ENCODE peak calls at places on chromosomes 6 and 20, in five cellular contexts. Y, P, V, Q and M are unnamed samples.

GRCh38 chr6:27505209-27506027 is 32.5 kb upstream of the ZNF184 start:
- DNase-seq in Y (no peak), P (peak; percentile 47), Q (no peak), V (peak; percentile 67), M (peak; percentile 14)

GRCh38 chr6:112338310-112338709 is 8.8 kb upstream of the RFPL4B start:
- DNase-seq in P (no peak), V (no peak), Y (no peak), Q (no peak), M (no peak)

GRCh38 chr6:408599-409102 is 17.1 kb downstream of the IRF4 start:
- DNase-seq in V (peak; percentile 27), Q (peak; percentile 66), Y (no peak), P (no peak), M (no peak)

GRCh38 chr20:17560344-17561074 is 9.4 kb upstream of the DSTN start:
- DNase-seq in V (no peak), Q (no peak), Y (no peak), P (no peak), M (no peak)

GRCh38 chr20:41406896-41407444 is 40.4 kb upstream of the EMILIN3 start:
- DNase-seq in Q (no peak), V (no peak), Y (no peak), P (no peak), M (no peak)

GRCh38 chr20:53691811-53692192 is 98.2 kb upstream of the ZNF217 start:
- DNase-seq in V (no peak), P (no peak), Q (no peak), Y (no peak), M (no peak)

GRCh38 chr20:63491078-63491477 is 7.8 kb downstream of the EEF1A2 start:
- DNase-seq in V (no peak), Q (no peak), P (no peak), Y (no peak), M (peak; percentile 19)

GRCh38 chr6:150876598-150876997 is 11.1 kb downstream of the MTHFD1L start:
- DNase-seq in Q (peak; percentile 81), P (no peak), V (peak; percentile 90), Y (no peak), M (peak; percentile 72)

GRCh38 chr6:19605624-19606023 is 231.5 kb upstream of the ID4 start:
- DNase-seq in P (no peak), Q (no peak), Y (no peak), V (no peak), M (no peak)

GRCh38 chr6:74939309-74939708 is 266.5 kb downstream of the COL12A1 start:
- DNase-seq in P (no peak), Q (no peak), Y (no peak), V (no peak), M (no peak)

GRCh38 chr6:163588211-163588919 is 173.8 kb downstream of the QKI start:
- DNase-seq in Y (no peak), Q (no peak), P (no peak), V (no peak), M (peak; percentile 50)

GRCh38 chr6:136501081-136501480 is 49.1 kb downstream of the MAP7 start:
- DNase-seq in V (no peak), Y (no peak), Q (no peak), P (no peak), M (no peak)

GRCh38 chr6:34143884-34144580 is 1.9 kb downstream of the GRM4 start:
- DNase-seq in P (no peak), Y (no peak), V (no peak), Q (no peak), M (no peak)

GRCh38 chr20:3628502-3629314 is 34.5 kb downstream of the GFRA4 start:
- DNase-seq in P (no peak), Q (no peak), Y (no peak), V (no peak), M (no peak)

GRCh38 chr6:133504761-133505160 is 263.6 kb downstream of the EYA4 start:
- DNase-seq in Y (no peak), V (no peak), P (no peak), Q (no peak), M (no peak)

GRCh38 chr20:36936341-36936740 is 15.2 kb downstream of the SAMHD1 start:
- DNase-seq in P (no peak), V (no peak), Q (no peak), Y (no peak), M (no peak)

GRCh38 chr6:26330835-26331808 is 33.9 kb upstream of the BTN3A2 start:
- DNase-seq in V (no peak), P (no peak), Q (no peak), Y (no peak), M (no peak)

GRCh38 chr6:752438-752837 is 59.5 kb upstream of the EXOC2 start:
- DNase-seq in P (no peak), Y (no peak), V (no peak), Q (no peak), M (no peak)

GRCh38 chr6:51200676-51201075 is 382.0 kb downstream of the TFAP2B start:
- DNase-seq in Q (no peak), P (no peak), V (no peak), Y (no peak), M (no peak)

GRCh38 chr6:51199272-51199671 is 380.6 kb downstream of the TFAP2B start:
- DNase-seq in Q (no peak), P (no peak), Y (no peak), V (no peak), M (no peak)

GRCh38 chr6:51203504-51203903 is 384.8 kb downstream of the TFAP2B start:
- DNase-seq in P (no peak), Y (no peak), Q (no peak), V (no peak), M (no peak)

GRCh38 chr6:51199733-51200132 is 381.1 kb downstream of the TFAP2B start:
- DNase-seq in Y (no peak), V (no peak), P (no peak), Q (no peak), M (no peak)
- H3K4me3 ChIP-seq in Y (no peak overlapping the region), V (no peak overlapping the region), P (no peak overlapping the region), Q (no peak overlapping the region), M (no peak overlapping the region)

GRCh38 chr6:47156196-47156595 is 114.1 kb upstream of the ADGRF1 start:
- DNase-seq in Q (no peak), P (no peak), Y (no peak), V (no peak), M (no peak)

GRCh38 chr6:47159763-47160162 is 117.6 kb upstream of the ADGRF1 start:
- DNase-seq in Q (no peak), P (no peak), Y (no peak), V (no peak), M (no peak)

GRCh38 chr6:47157063-47157462 is 114.9 kb upstream of the ADGRF1 start:
- DNase-seq in V (no peak), Q (no peak), Y (no peak), P (no peak), M (no peak)

GRCh38 chr6:47160702-47161101 is 118.6 kb upstream of the ADGRF1 start:
- DNase-seq in V (no peak), P (no peak), Q (no peak), Y (no peak), M (no peak)

DNA sequence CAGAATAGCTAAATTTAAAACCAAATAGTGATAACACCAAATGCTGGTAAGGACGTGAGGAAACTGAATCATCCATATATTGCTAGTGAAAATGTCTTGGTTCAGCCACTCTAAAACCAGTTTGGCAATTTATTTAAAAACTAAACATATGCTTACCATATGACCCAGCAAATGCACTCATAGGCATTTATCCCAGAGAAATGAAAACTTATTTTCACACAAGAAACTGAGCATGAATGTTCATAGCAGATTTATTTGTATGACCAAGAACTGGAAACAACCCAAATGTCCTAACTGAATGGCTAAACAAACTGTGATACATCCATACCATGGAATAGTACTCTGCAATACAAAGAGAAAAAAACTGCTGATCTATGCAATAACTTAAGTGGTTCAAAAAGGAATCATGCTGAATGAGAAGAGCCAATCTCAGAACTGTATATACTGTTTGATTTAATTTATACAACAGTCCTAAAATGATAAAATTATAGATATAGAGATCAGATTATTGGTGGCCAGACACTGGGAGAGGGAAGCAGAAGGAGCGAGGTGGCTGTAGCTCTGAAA is 115.6 kb upstream of the ADGRF1 start:
- DNase-seq in P (no peak), Y (no peak), V (no peak), Q (no peak), M (no peak)
- H3K27ac ChIP-seq in P (no peak overlapping the region), Y (no peak overlapping the region), V (no peak overlapping the region), Q (no peak overlapping the region), M (no peak overlapping the region)

DNA sequence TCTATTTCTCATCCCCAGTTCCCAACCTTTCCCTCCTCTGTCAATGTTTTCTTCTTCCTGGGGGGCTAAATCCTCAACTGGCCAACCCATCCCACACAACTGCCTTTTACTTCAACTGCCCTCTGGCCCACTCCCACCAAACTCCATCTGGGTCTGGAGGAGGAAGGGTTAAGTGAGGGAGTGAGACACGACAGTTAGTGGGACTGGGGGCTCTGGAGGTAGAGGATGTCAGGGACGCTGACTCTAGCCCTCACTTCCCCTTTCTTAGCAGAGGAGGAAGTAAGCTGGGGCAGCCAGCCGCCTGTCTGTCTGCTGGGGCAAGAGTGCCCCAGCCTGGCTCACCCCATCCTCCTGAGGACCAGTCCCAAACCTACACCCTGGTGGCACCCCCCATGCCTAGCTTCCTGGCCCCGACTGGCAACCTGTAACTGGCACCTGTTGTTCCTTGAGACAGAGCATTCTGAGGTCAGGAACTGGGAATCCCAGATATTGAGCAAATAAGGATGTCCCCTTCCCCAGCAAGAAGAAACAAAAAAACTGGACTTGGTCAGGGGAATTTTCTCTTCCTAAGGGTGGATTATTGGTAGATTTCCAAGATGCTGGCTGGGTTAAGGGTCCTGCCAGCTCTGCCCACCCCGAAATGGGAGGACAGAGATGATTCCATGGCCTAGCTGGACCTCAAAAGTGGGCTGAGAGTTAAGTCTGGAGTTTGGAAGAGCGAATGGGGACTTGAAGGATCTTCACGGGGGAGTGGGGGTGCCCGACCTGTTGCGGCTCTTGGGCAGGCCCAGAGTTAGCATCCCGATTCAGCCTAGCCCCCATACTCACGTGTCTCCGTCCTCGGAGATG is 973 bp downstream of the NFKBIE start:
- DNase-seq in V (no peak), P (no peak), Y (peak; percentile 39), Q (peak; percentile 58), M (no peak)
- TF ChIP-seq POLR2A in V (no peak), P (no peak), Y (no peak), Q (no peak), M (no peak)

GRCh38 chr6:117264487-117265424 is 602 bp upstream of the VGLL2 start:
- DNase-seq in V (no peak), Y (no peak), Q (no peak), P (no peak), M (no peak)
- H3K4me3 ChIP-seq in V (no peak overlapping the region), Y (peak overlapping the region; percentile 47), Q (peak overlapping the region; percentile 31), P (peak overlapping the region; percentile 45), M (peak overlapping the region; percentile 86)

DNA sequence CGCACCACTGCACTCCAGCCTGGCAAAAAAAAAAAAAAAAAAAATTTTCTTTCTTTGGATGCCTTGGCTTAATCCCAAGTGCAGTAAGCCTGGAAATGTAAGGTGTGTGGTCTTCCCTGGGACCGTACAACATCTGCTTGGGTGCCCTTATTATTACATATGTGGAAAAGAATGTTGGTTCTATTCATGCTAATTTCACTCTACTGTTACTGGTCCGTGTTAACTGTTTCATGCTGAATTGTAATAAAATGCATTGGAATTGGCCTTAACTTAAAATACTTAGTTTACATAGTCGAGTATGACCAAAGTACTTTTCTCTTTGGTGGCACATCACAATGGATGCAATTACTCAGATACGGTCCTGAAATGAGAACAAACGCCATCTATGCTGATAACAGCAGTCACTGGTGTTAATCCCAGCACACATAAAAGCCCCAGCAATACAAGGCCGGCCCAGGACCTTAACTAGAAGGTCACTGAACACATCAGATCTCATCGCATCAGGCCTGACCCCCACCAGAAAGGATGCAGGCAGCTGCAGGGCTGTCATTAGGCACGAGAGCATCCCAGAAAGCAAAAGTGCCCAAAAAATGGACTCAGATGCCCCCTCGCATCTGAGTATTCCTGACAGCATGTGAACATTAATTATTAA is 1.2 kb downstream of the SERPINB6 start:
- DNase-seq in V (no peak), P (no peak), Q (no peak), Y (no peak), M (no peak)
- H3K27ac ChIP-seq in V (peak overlapping the region; percentile 95), P (no peak overlapping the region), Q (peak overlapping the region; percentile 99), Y (peak overlapping the region; percentile 98), M (peak overlapping the region; percentile 100)